ENCODE peak calls at places on chromosomes 7 and 10, in eight cellular contexts. O, D, N, F, G, I, Q and B are unnamed samples.

GRCh38 chr10:44253769-44254462 is 131.0 kb downstream of the CXCL12 start:
- DNase-seq in G (peak; percentile 83), N (no peak), D (no peak), F (no peak), Q (peak; percentile 88), O (peak; percentile 75), I (no peak), B (peak; percentile 95)

GRCh38 chr10:6274040-6274439 is 71.3 kb downstream of the PFKFB3 start:
- DNase-seq in I (no peak), O (no peak), F (no peak), D (no peak), Q (no peak), N (no peak), G (no peak), B (no peak)

GRCh38 chr7:91784469-91784868 is 96.0 kb downstream of the MTERF1 start:
- DNase-seq in F (no peak), N (no peak), I (no peak), O (peak; percentile 8), G (peak; percentile 58), D (no peak), Q (no peak), B (peak; percentile 50)

GRCh38 chr7:134547738-134548054 is 1.2 kb upstream of the AKR1B15 start:
- DNase-seq in F (peak; percentile 78), I (peak; percentile 55), Q (peak; percentile 84), N (peak; percentile 72), O (no peak), D (peak; percentile 68), G (peak; percentile 85), B (peak; percentile 29)

GRCh38 chr7:42247301-42247700 is 10.3 kb upstream of the GLI3 start:
- DNase-seq in I (no peak), Q (no peak), F (no peak), N (no peak), D (no peak), G (no peak), O (no peak), B (no peak)

GRCh38 chr7:55260171-55260570 is 105.0 kb upstream of the LANCL2 start:
- DNase-seq in N (no peak), O (no peak), G (no peak), F (no peak), Q (no peak), D (no peak), I (no peak), B (no peak)

GRCh38 chr7:43302211-43302711 is 189.8 kb downstream of the HECW1 start:
- DNase-seq in F (no peak), G (peak; percentile 75), N (no peak), Q (no peak), O (no peak), I (no peak), D (peak; percentile 64), B (peak; percentile 68)

GRCh38 chr10:105185101-105185500 is 544.0 kb downstream of the SORCS3 start:
- DNase-seq in I (no peak), F (no peak), G (no peak), D (no peak), O (no peak), N (no peak), Q (no peak), B (no peak)

GRCh38 chr7:123929107-123929506 is 4.1 kb downstream of the SPAM1 start:
- DNase-seq in Q (no peak), F (peak; percentile 30), I (no peak), O (no peak), G (peak; percentile 64), D (peak; percentile 37), N (no peak), B (no peak)

GRCh38 chr7:123924941-123925340 is at the start of gene SPAM1:
- DNase-seq in G (no peak), F (no peak), I (no peak), O (no peak), N (no peak), Q (no peak), D (no peak), B (no peak)

DNA sequence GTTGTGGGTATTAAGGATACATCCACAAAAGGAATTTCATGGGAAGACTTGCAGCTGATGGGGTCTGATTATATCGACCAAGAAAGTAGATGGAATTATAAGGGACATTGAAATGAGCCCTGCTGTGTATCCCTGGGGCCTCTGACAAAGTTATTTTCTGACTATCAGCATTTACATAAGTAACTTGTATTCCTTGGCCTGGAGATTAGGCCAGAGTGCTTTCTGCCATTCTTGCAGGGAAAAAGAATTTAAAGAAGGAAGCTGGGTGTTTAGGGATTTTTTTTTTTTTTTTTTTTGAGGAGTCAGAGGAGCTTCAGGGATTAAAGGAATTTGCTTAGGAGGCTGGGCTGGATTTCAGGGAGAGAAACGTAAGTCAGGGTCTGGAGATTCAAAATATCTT is 4.6 kb downstream of the SPAM1 start:
- DNase-seq in D (no peak), Q (no peak), O (no peak), N (no peak), F (no peak), G (no peak), I (no peak), B (no peak)
- TF ChIP-seq CTCF in D (no peak), Q (no peak), O (no peak), N (no peak), F (no peak), G (no peak), I (no peak), B (no peak)

GRCh38 chr7:125436220-125436619 is 506.6 kb upstream of the POT1 start:
- DNase-seq in D (peak; percentile 20), I (no peak), G (peak; percentile 19), O (no peak), F (no peak), Q (no peak), N (no peak), B (no peak)
- TF ChIP-seq CTCF in D (no peak), I (no peak), G (no peak), O (no peak), F (no peak), Q (no peak), N (no peak), B (no peak)

GRCh38 chr10:114157912-114158311 is 16.1 kb downstream of the CCDC186 start:
- DNase-seq in D (no peak), N (no peak), O (no peak), Q (no peak), G (no peak), F (no peak), I (no peak), B (no peak)
- TF ChIP-seq CTCF in D (no peak), N (no peak), O (no peak), Q (no peak), G (no peak), F (no peak), I (no peak), B (no peak)

GRCh38 chr10:130161331-130161730 is 25.1 kb downstream of the GLRX3 start:
- DNase-seq in G (no peak), I (no peak), Q (no peak), O (no peak), D (no peak), F (no peak), N (no peak), B (no peak)

GRCh38 chr10:130159395-130159794 is 23.2 kb downstream of the GLRX3 start:
- DNase-seq in D (no peak), G (no peak), O (no peak), N (no peak), I (no peak), F (no peak), Q (no peak), B (no peak)

DNA sequence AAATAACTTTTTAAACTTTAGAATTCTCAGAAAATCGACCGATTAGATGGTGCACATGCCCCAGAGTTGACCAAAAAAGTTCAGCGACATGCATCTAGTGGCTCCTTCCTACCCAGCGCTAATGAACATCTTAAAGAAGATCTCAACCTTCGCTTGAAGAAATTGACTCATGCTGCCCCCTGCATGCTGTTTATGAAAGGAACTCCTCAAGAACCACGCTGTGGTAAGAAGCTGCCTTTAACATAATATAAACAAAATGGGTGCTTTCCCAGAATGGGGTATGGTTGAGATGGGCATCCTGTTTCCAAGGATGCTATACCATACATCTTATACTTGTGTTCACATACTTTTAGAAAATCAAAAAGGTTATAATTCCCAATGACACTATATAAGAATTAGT is 24.6 kb downstream of the GLRX3 start:
- DNase-seq in N (no peak), G (no peak), I (no peak), O (no peak), D (no peak), Q (no peak), F (no peak), B (no peak)
- TF ChIP-seq CTCF in N (no peak), G (no peak), I (no peak), O (peak; percentile 4), D (no peak), Q (no peak), F (no peak), B (peak; percentile 13)

GRCh38 chr7:139828880-139829653 is at the start of gene TBXAS1:
- DNase-seq in Q (no peak), F (peak; percentile 48), I (no peak), D (peak; percentile 64), G (peak; percentile 39), N (no peak), O (no peak), B (no peak)

GRCh38 chr7:139829654-139830130 is 628 bp downstream of the TBXAS1 start:
- DNase-seq in Q (no peak), D (no peak), I (no peak), O (no peak), G (no peak), N (no peak), F (no peak), B (no peak)

GRCh38 chr7:139825666-139826290 is 3.3 kb upstream of the TBXAS1 start:
- DNase-seq in O (no peak), F (no peak), N (no peak), Q (no peak), G (peak; percentile 19), I (no peak), D (peak; percentile 59), B (no peak)

GRCh38 chr7:139828446-139828845 is 618 bp upstream of the TBXAS1 start:
- DNase-seq in G (no peak), O (no peak), F (no peak), I (no peak), Q (no peak), N (no peak), D (no peak), B (no peak)

DNA sequence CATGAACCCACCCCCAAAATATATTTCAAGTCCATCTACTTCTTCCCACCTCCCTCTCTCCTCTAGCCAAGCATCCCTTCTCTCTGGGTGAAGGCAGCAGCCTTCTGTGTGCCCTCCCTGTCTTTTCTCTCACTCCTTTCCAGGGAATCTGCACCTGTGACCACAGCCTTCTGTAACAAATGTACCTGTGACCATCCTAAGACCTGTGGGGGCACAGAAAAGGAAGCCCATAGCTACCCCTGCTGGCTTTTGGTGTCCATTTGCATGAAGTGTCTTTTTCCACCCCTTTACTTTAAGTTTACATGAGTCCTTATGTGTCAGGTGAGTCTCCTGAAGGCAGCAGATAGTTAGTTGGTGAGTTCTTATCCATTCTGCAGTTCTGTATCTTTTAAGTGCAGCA is 2.0 kb upstream of the TBXAS1 start:
- DNase-seq in D (peak; percentile 12), G (no peak), Q (no peak), I (no peak), F (no peak), N (no peak), O (no peak), B (no peak)
- TF ChIP-seq CTCF in D (no peak), G (no peak), Q (peak; percentile 22), I (no peak), F (no peak), N (no peak), O (no peak), B (no peak)